ENCODE peak calls at places on chromosomes 16 and 17, in four cellular contexts. G is WTC11, F is fibroblast of mammary gland, Q is GM23338. Y is an unnamed sample.
A peak's percentile ranks its signal among the peaks of the same experiment; 100 is the strongest.

GRCh38 chr17:65656390-65657250 is 95.2 kb upstream of the AXIN2 start:
- DNase-seq in Q (no peak), G (no peak), F (no peak), Y (no peak)

GRCh38 chr17:79814966-79815835 is 18.3 kb upstream of the CBX8 start:
- DNase-seq in G (no peak), F (no peak), Q (peak; percentile 60), Y (peak; percentile 36)

GRCh38 chr16:24610421-24610765 is 71.0 kb downstream of the RBBP6 start:
- DNase-seq in G (peak; percentile 45), Q (peak; percentile 73), F (peak; percentile 27), Y (peak; percentile 21)

GRCh38 chr17:34633351-34633750 is 54.0 kb downstream of the TMEM132E start:
- DNase-seq in F (no peak), G (peak; percentile 65), Q (peak; percentile 75), Y (no peak)

GRCh38 chr17:17377568-17377967 is 74.4 kb downstream of the NT5M start:
- DNase-seq in F (no peak), Q (no peak), G (no peak), Y (no peak)

GRCh38 chr16:85717393-85718152 is 28.8 kb upstream of the GINS2 start:
- DNase-seq in Q (peak; percentile 90), G (peak; percentile 73), F (peak; percentile 60), Y (peak; percentile 47)

GRCh38 chr16:79272141-79272577 is 328.4 kb downstream of the MAF start:
- DNase-seq in F (no peak), Q (no peak), G (no peak), Y (no peak)

GRCh38 chr17:81870155-81870977 is 771 bp downstream of the ARHGDIA start:
- DNase-seq in Q (peak; percentile 56), G (peak; percentile 34), F (peak; percentile 69), Y (peak; percentile 45)

GRCh38 chr16:89020068-89020924 is 43.3 kb upstream of the CBFA2T3 start:
- DNase-seq in G (no peak), Q (no peak), F (no peak), Y (no peak)

GRCh38 chr16:1810536-1810935 is 16.1 kb downstream of the HAGH start:
- DNase-seq in F (no peak), G (no peak), Q (no peak), Y (no peak)

GRCh38 chr16:19884611-19885455 is at the start of gene GPRC5B:
- DNase-seq in G (peak; percentile 50), Q (peak; percentile 66), F (no peak), Y (no peak)

Y was measured in AG10803.